ENCODE peak calls at places on chromosome 7, in four cellular contexts. U, T, H and F are unnamed samples.

GRCh38 chr7:67857698-67858097 is 861.1 kb downstream of the TYW1 start:
- DNase-seq in U (no peak), T (no peak), H (no peak), F (no peak)

GRCh38 chr7:102284399-102284798 is 2.3 kb upstream of the SH2B2 start:
- DNase-seq in T (no peak), U (no peak), H (no peak), F (no peak)

GRCh38 chr7:55485501-55486171 is 86.7 kb downstream of the VOPP1 start:
- DNase-seq in T (no peak), U (no peak), H (no peak), F (no peak)

GRCh38 chr7:70390251-70390650 is 741.7 kb upstream of the GALNT17 start:
- DNase-seq in T (no peak), U (no peak), H (no peak), F (no peak)

GRCh38 chr7:4561775-4562174 is 120.3 kb upstream of the FOXK1 start:
- DNase-seq in H (no peak), U (peak; percentile 54), T (no peak), F (no peak)

GRCh38 chr7:146683439-146683838 is 566.8 kb downstream of the CNTNAP2 start:
- DNase-seq in T (no peak), H (no peak), U (no peak), F (no peak)

GRCh38 chr7:148915211-148915610 is 31.1 kb upstream of the EZH2 start:
- DNase-seq in T (no peak), H (no peak), U (no peak), F (no peak)

GRCh38 chr7:122709930-122710646 is 7.4 kb upstream of the RNF148 start:
- DNase-seq in T (no peak), H (no peak), U (no peak), F (no peak)

GRCh38 chr7:44221231-44221791 is 20.5 kb downstream of the YKT6 start:
- DNase-seq in H (no peak), U (peak; percentile 37), T (no peak), F (no peak)

GRCh38 chr7:116574025-116574822 is 49.4 kb downstream of the CAV1 start:
- DNase-seq in U (no peak), H (no peak), T (no peak), F (no peak)

GRCh38 chr7:157817944-157818700 is 481.3 kb downstream of the DNAJB6 start:
- DNase-seq in H (no peak), U (no peak), T (no peak), F (no peak)

GRCh38 chr7:47677664-47678063 is 95.8 kb upstream of the TNS3 start:
- DNase-seq in U (no peak), T (no peak), H (no peak), F (no peak)

GRCh38 chr7:76428868-76429805 is 4.4 kb downstream of the ZP3 start:
- DNase-seq in U (no peak), T (no peak), H (no peak), F (no peak)

GRCh38 chr7:93717217-93717900 is 142.8 kb upstream of the CALCR start:
- DNase-seq in H (no peak), U (no peak), T (no peak), F (no peak)

GRCh38 chr7:1275685-1276424 is 43.2 kb downstream of the UNCX start:
- DNase-seq in U (no peak), H (no peak), T (no peak), F (no peak)

GRCh38 chr7:1624999-1625927 is 44.8 kb upstream of the ELFN1 start:
- DNase-seq in U (no peak), H (no peak), T (no peak), F (no peak)

GRCh38 chr7:132942721-132943120 is 139.2 kb downstream of the CHCHD3 start:
- DNase-seq in T (no peak), H (no peak), U (no peak), F (no peak)

GRCh38 chr7:66727058-66727457 is 13.5 kb upstream of the RABGEF1 start:
- DNase-seq in U (no peak), H (no peak), T (no peak), F (no peak)

GRCh38 chr7:69232445-69233376 is 365.6 kb upstream of the AUTS2 start:
- DNase-seq in T (no peak), H (no peak), U (peak; percentile 94), F (no peak)

GRCh38 chr7:44269417-44269816 is 56.0 kb downstream of the CAMK2B start:
- DNase-seq in T (no peak), U (no peak), H (no peak), F (peak; percentile 60)

GRCh38 chr7:23474098-23474828 is 4.0 kb upstream of the IGF2BP3 start:
- DNase-seq in H (no peak), T (peak; percentile 60), U (peak; percentile 99), F (peak; percentile 92)

GRCh38 chr7:8320174-8320573 is 58.2 kb upstream of the ICA1 start:
- DNase-seq in H (no peak), U (no peak), T (no peak), F (no peak)

GRCh38 chr7:32108651-32109050 is 38.4 kb upstream of the PDE1C start:
- DNase-seq in H (no peak), U (no peak), T (no peak), F (no peak)

GRCh38 chr7:94843553-94843952 is 63.8 kb upstream of the PPP1R9A start:
- DNase-seq in T (no peak), U (no peak), H (no peak), F (no peak)
- TF ChIP-seq CTCF in T (no peak), U (no peak), H (no peak), F (no peak)

GRCh38 chr7:19110778-19111175 is 6.7 kb downstream of the TWIST1 start:
- DNase-seq in H (no peak), U (no peak), T (no peak), F (no peak)

GRCh38 chr7:19112290-19113000 is 5.0 kb downstream of the TWIST1 start:
- DNase-seq in T (no peak), H (no peak), U (peak; percentile 51), F (peak; percentile 81)

GRCh38 chr7:19111474-19112143 is 5.8 kb downstream of the TWIST1 start:
- DNase-seq in T (no peak), U (peak; percentile 52), H (no peak), F (no peak)

GRCh38 chr7:19108985-19109946 is 8.2 kb downstream of the TWIST1 start:
- DNase-seq in U (no peak), T (no peak), H (no peak), F (no peak)

GRCh38 chr7:19110026-19110777 is 7.2 kb downstream of the TWIST1 start:
- DNase-seq in T (no peak), U (peak; percentile 44), H (no peak), F (no peak)
- H3K27ac ChIP-seq in T (no peak overlapping the region), U (no peak overlapping the region), H (no peak overlapping the region), F (no peak overlapping the region)

DNA sequence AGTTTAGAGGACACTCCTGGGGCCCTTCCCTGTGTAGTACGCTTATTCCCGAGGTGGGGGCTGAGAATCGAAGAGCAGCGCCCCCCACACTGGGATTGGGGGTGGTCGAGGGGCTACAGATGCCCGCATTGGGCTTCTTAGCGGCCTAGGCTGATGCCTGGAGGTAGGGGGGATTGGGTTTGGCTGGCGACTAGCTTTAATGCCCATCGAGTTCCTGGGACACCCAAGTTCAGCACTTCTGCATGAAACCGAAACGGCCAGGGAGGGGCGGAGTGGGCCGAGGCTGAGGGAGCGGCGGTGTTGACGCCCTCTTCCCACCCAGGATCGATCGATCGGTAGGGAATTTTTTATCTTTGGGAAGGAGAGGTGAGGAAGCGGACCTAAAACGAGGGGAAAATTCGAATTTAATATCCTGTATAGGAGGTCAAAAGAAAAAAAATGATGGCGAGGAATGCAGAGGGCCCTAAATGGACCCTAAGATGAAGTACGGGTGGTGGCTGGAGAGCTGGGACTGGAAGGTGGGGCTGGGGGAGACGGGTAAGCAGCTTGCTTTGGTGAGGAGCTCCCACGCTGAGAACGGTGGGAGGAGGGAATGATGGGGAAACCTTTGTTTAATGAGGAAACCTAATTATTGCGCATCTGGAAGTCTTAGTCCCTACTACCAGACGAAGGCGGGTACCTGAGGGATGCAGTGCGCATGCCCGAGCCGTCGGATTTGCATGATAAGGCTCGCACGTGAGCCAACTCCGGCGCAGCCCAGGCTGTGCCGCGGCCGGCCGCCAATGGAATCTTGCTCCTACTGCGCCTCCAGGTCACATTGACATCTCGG is 12.5 kb upstream of the DLX6 start:
- DNase-seq in H (no peak), T (no peak), U (peak; percentile 96), F (no peak)
- TF ChIP-seq POLR2AphosphoS5 in H (no peak), T (no peak), U (no peak), F (no peak)

GRCh38 chr7:29320577-29320976 is 126.0 kb downstream of the CHN2 start:
- DNase-seq in T (no peak), H (no peak), U (no peak), F (no peak)
- TF ChIP-seq CTCF in T (no peak), H (no peak), U (no peak), F (no peak)